ENCODE peak calls at places on chromosome 2, in six cellular contexts. L is GM20000, U is activated T-cell treated with anti-CD3 and anti-CD28 coated beads for 1 hour, Q is brain microvascular endothelial cell, V is T-helper 17 cell, J is tibial artery. F is an unnamed sample.

GRCh38 chr2:11505652-11506610 is 27.9 kb upstream of the GREB1 start:
- DNase-seq in L (no peak), U (no peak), J (no peak), V (no peak), Q (no peak), F (no peak)

GRCh38 chr2:149055751-149056150 is 17.3 kb downstream of the LYPD6B start:
- DNase-seq in Q (no peak), U (no peak), V (no peak), J (no peak), L (no peak), F (no peak)

GRCh38 chr2:188786368-188786781 is 187.8 kb upstream of the COL3A1 start:
- DNase-seq in V (no peak), J (no peak), L (no peak), Q (peak; percentile 82), U (no peak), F (no peak)

GRCh38 chr2:218658671-218659257 is 659 bp downstream of the ZNF142 start:
- DNase-seq in V (no peak), Q (peak; percentile 35), J (no peak), L (peak; percentile 68), U (no peak), F (no peak)

GRCh38 chr2:149885468-149885867 is 297.9 kb upstream of the MMADHC start:
- DNase-seq in J (no peak), U (no peak), L (no peak), V (no peak), Q (no peak), F (no peak)

GRCh38 chr2:40872580-40872979 is 420.7 kb upstream of the SLC8A1 start:
- DNase-seq in J (no peak), V (no peak), U (no peak), Q (no peak), L (no peak), F (no peak)

GRCh38 chr2:60633615-60634014 is 80.2 kb upstream of the BCL11A start:
- DNase-seq in Q (no peak), J (no peak), V (no peak), U (no peak), L (no peak), F (no peak)

GRCh38 chr2:10688921-10689807 is 611 bp downstream of the NOL10 start:
- DNase-seq in U (no peak), L (no peak), J (peak; percentile 38), V (no peak), Q (no peak), F (peak; percentile 20)

GRCh38 chr2:240789051-240789453 is 31.0 kb downstream of the KIF1A start:
- DNase-seq in Q (no peak), L (no peak), J (no peak), U (no peak), V (no peak), F (peak; percentile 2)

GRCh38 chr2:173755798-173756197 is 209.4 kb downstream of the SP3 start:
- DNase-seq in V (no peak), L (no peak), Q (no peak), U (no peak), J (no peak), F (no peak)

GRCh38 chr2:146532748-146533147 is 1312.1 kb upstream of the ACVR2A start:
- DNase-seq in L (no peak), U (no peak), Q (no peak), J (no peak), V (no peak), F (no peak)

GRCh38 chr2:29115797-29116781 is 874 bp downstream of the CLIP4 start:
- DNase-seq in Q (peak; percentile 75), U (peak; percentile 38), J (peak; percentile 86), L (peak; percentile 76), V (peak; percentile 43), F (peak; percentile 56)